ENCODE peak calls at places on chromosomes 12 and 14, in four cellular contexts. X, V, W and I are unnamed samples.

GRCh38 chr12:130709151-130710000 is 6.7 kb downstream of the RIMBP2 start:
- DNase-seq in X (no peak), V (no peak), W (no peak), I (no peak)

GRCh38 chr14:95739356-95739755 is 25.4 kb upstream of the TCL1A start:
- DNase-seq in X (no peak), V (no peak), W (no peak), I (no peak)

GRCh38 chr14:99224116-99224910 is 47.7 kb downstream of the BCL11B start:
- DNase-seq in X (no peak), V (no peak), W (no peak), I (no peak)

GRCh38 chr14:84375235-84375634 is 1154.7 kb upstream of the FLRT2 start:
- DNase-seq in X (no peak), V (no peak), W (no peak), I (no peak)

GRCh38 chr12:45354399-45354798 is 138.5 kb downstream of the ANO6 start:
- DNase-seq in X (no peak), V (no peak), W (no peak), I (no peak)

GRCh38 chr14:90140956-90141316 is 79.1 kb downstream of the KCNK13 start:
- DNase-seq in X (no peak), V (no peak), W (no peak), I (no peak)

GRCh38 chr12:91222746-91223145 is 40.1 kb upstream of the DCN start:
- DNase-seq in X (no peak), V (no peak), W (no peak), I (no peak)

GRCh38 chr12:86666311-86666710 is 410.1 kb upstream of the MGAT4C start:
- DNase-seq in X (no peak), V (no peak), W (no peak), I (no peak)

GRCh38 chr14:95396221-95396620 is 76.5 kb upstream of the CLMN start:
- DNase-seq in X (no peak), V (no peak), W (no peak), I (no peak)

GRCh38 chr14:51454351-51454750 is 197.4 kb upstream of the FRMD6 start:
- DNase-seq in X (no peak), V (no peak), W (no peak), I (no peak)

GRCh38 chr14:76386922-76387782 is 11.2 kb downstream of the ESRRB start:
- DNase-seq in X (peak), V (peak), W (peak), I (no peak)

GRCh38 chr12:116343331-116343884 is 65.9 kb upstream of the MED13L start:
- DNase-seq in X (no peak), V (no peak), W (no peak), I (no peak)

GRCh38 chr14:88323520-88324199 is 591 bp upstream of the KCNK10 start:
- DNase-seq in X (no peak), V (peak), W (peak), I (no peak)

GRCh38 chr14:69592923-69593677 is 18.3 kb upstream of the SUSD6 start:
- DNase-seq in X (no peak), V (peak), W (no peak), I (peak)

GRCh38 chr12:124940393-124941169 is 26.1 kb upstream of the UBC start:
- DNase-seq in X (no peak), V (peak), W (peak), I (peak)

GRCh38 chr14:22630066-22630465 is 14.1 kb downstream of the OR6J1 start:
- DNase-seq in X (no peak), V (no peak), W (no peak), I (no peak)

GRCh38 chr14:88750945-88751344 is 41.8 kb downstream of the EML5 start:
- DNase-seq in X (no peak), V (no peak), W (no peak), I (no peak)

GRCh38 chr12:81439344-81439743 is 319.8 kb downstream of the PPFIA2 start:
- DNase-seq in X (no peak), V (no peak), W (no peak), I (no peak)

GRCh38 chr14:75497191-75497590 is 25.1 kb upstream of the BATF start:
- DNase-seq in X (no peak), V (no peak), W (peak), I (no peak)

GRCh38 chr14:78593949-78594348 is 423.8 kb downstream of the NRXN3 start:
- DNase-seq in X (no peak), V (no peak), W (no peak), I (no peak)

GRCh38 chr12:52975820-52976573 is 27.1 kb downstream of the KRT18 start:
- DNase-seq in X (no peak), V (peak), W (no peak), I (no peak)

GRCh38 chr12:50442178-50442908 is 41.7 kb downstream of the LARP4 start:
- DNase-seq in X (no peak), V (no peak), W (no peak), I (no peak)

GRCh38 chr12:13472690-13473089 is 276.2 kb downstream of the EMP1 start:
- DNase-seq in X (no peak), V (no peak), W (no peak), I (no peak)

GRCh38 chr14:68734231-68734732 is 58.6 kb downstream of the ZFP36L1 start:
- DNase-seq in X (no peak), V (no peak), W (peak), I (no peak)

GRCh38 chr12:20272171-20272570 is 96.2 kb upstream of the PDE3A start:
- DNase-seq in X (no peak), V (no peak), W (no peak), I (no peak)

GRCh38 chr14:56273151-56273550 is 154.9 kb downstream of the PELI2 start:
- DNase-seq in X (no peak), V (no peak), W (no peak), I (no peak)

GRCh38 chr12:119020377-119021360 is 39.3 kb downstream of the SRRM4 start:
- DNase-seq in X (no peak), V (peak), W (no peak), I (no peak)

GRCh38 chr14:93880025-93880820 is 46.9 kb upstream of the FAM181A start:
- DNase-seq in X (no peak), V (no peak), W (no peak), I (no peak)

GRCh38 chr12:98863167-98863566 is 218.1 kb downstream of the APAF1 start:
- DNase-seq in X (no peak), V (peak), W (no peak), I (no peak)

GRCh38 chr12:17139926-17140325 is 534.0 kb upstream of the LMO3 start:
- DNase-seq in X (no peak), V (no peak), W (no peak), I (no peak)

GRCh38 chr12:76878899-76879709 is at the start of gene CSRP2:
- DNase-seq in X (peak), V (peak), W (peak), I (peak)

GRCh38 chr12:34390846-34391700 is 368.8 kb downstream of the ALG10 start:
- DNase-seq in X (no peak), V (no peak), W (no peak), I (no peak)

GRCh38 chr14:24952851-24953666 is 96.9 kb downstream of the STXBP6 start:
- DNase-seq in X (no peak), V (no peak), W (no peak), I (no peak)

GRCh38 chr12:105092336-105092735 is 8.1 kb upstream of the ALDH1L2 start:
- DNase-seq in X (no peak), V (no peak), W (no peak), I (no peak)

GRCh38 chr14:79483472-79483871 is 727.8 kb downstream of the DIO2 start:
- DNase-seq in X (no peak), V (no peak), W (no peak), I (no peak)

GRCh38 chr14:47227051-47227600 is 448.3 kb downstream of the MDGA2 start:
- DNase-seq in X (no peak), V (no peak), W (no peak), I (no peak)

GRCh38 chr12:119154435-119154818 is 24.3 kb upstream of the HSPB8 start:
- DNase-seq in X (no peak), V (peak), W (no peak), I (no peak)

GRCh38 chr12:124921200-124922008 is 7.0 kb upstream of the UBC start:
- DNase-seq in X (no peak), V (peak), W (peak), I (no peak)